ENCODE peak calls at places on chromosomes 13 and 19, in five cellular contexts. S is cardiac fibroblast, G is IMR-90, R is bronchial epithelial cell, B is right lobe of liver. N is an unnamed sample.

GRCh38 chr19:4174895-4175668 is 7.3 kb downstream of the SIRT6 start:
- DNase-seq in S (no peak), G (no peak), R (no peak), B (no peak), N (no peak)

GRCh38 chr13:60572003-60572792 is 175.2 kb downstream of the TDRD3 start:
- DNase-seq in S (peak), G (peak), R (peak), B (no peak), N (no peak)

GRCh38 chr19:28454083-28454482 is 758.9 kb downstream of the UQCRFS1 start:
- DNase-seq in S (no peak), G (no peak), R (peak), B (no peak), N (no peak)

GRCh38 chr19:1065606-1066109 is 1.3 kb upstream of the ARHGAP45 start:
- DNase-seq in S (no peak), G (no peak), R (peak), B (no peak), N (no peak)

GRCh38 chr19:14059093-14059480 is 2.8 kb downstream of the PALM3 start:
- DNase-seq in S (no peak), G (no peak), R (no peak), B (no peak), N (peak)

GRCh38 chr19:5916201-5916708 is 2.2 kb downstream of the CAPS start:
- DNase-seq in S (peak), G (no peak), R (no peak), B (no peak), N (no peak)

GRCh38 chr19:8311461-8312260 is 3.5 kb upstream of the CD320 start:
- DNase-seq in S (no peak), G (no peak), R (no peak), B (peak), N (no peak)

GRCh38 chr19:37217533-37217854 is 520 bp upstream of the ZNF383 start:
- DNase-seq in S (no peak), G (no peak), R (no peak), B (no peak), N (no peak)

GRCh38 chr13:114304346-114305034 is 9.8 kb upstream of the CHAMP1 start:
- DNase-seq in S (no peak), G (no peak), R (no peak), B (no peak), N (no peak)

GRCh38 chr13:39506559-39507390 is 96.2 kb downstream of the LHFPL6 start:
- DNase-seq in S (no peak), G (peak), R (peak), B (no peak), N (no peak)

GRCh38 chr13:61664821-61665705 is 249.4 kb upstream of the PCDH20 start:
- DNase-seq in S (peak), G (no peak), R (peak), B (peak), N (no peak)

GRCh38 chr13:33251131-33251629 is 34.4 kb downstream of the STARD13 start:
- DNase-seq in S (peak), G (peak), R (peak), B (no peak), N (no peak)

GRCh38 chr19:15197275-15198005 is 3.4 kb downstream of the NOTCH3 start:
- DNase-seq in S (peak), G (peak), R (no peak), B (no peak), N (no peak)

GRCh38 chr13:95644611-95645052 is at the start of gene DZIP1:
- DNase-seq in S (peak), G (peak), R (peak), B (peak), N (no peak)

GRCh38 chr19:5038631-5039271 is 69.8 kb downstream of the KDM4B start:
- DNase-seq in S (peak), G (peak), R (peak), B (peak), N (no peak)

GRCh38 chr19:50568321-50569022 is at the start of gene LRRC4B:
- DNase-seq in S (peak), G (no peak), R (no peak), B (no peak), N (no peak)

GRCh38 chr19:15400521-15401396 is 18.0 kb downstream of the AKAP8L start:
- DNase-seq in S (no peak), G (no peak), R (no peak), B (no peak), N (no peak)

GRCh38 chr13:101739382-101740178 is 287.1 kb downstream of the ITGBL1 start:
- DNase-seq in S (no peak), G (no peak), R (no peak), B (peak), N (no peak)

GRCh38 chr13:42334329-42334706 is 62.4 kb downstream of the AKAP11 start:
- DNase-seq in S (no peak), G (no peak), R (no peak), B (no peak), N (no peak)

GRCh38 chr13:66826398-66826797 is 403.7 kb downstream of the PCDH9 start:
- DNase-seq in S (no peak), G (no peak), R (no peak), B (no peak), N (no peak)

GRCh38 chr13:29892149-29892548 is 41.7 kb upstream of the UBL3 start:
- DNase-seq in S (no peak), G (no peak), R (no peak), B (no peak), N (no peak)

GRCh38 chr19:32188921-32189320 is 156.5 kb upstream of the ZNF507 start:
- DNase-seq in S (no peak), G (no peak), R (no peak), B (no peak), N (no peak)

GRCh38 chr19:1264801-1265610 is 4.1 kb upstream of the CIRBP start:
- DNase-seq in S (peak), G (peak), R (peak), B (no peak), N (no peak)

GRCh38 chr13:24075137-24075975 is 85.2 kb upstream of the SPATA13 start:
- DNase-seq in S (no peak), G (no peak), R (peak), B (no peak), N (no peak)

GRCh38 chr19:14440049-14440448 is 6.9 kb downstream of the PKN1 start:
- DNase-seq in S (peak), G (no peak), R (no peak), B (peak), N (peak)

GRCh38 chr13:44651209-44651608 is 75.1 kb upstream of the TSC22D1 start:
- DNase-seq in S (no peak), G (no peak), R (no peak), B (no peak), N (no peak)

GRCh38 chr13:89066868-89067466 is 1395.8 kb downstream of the SLITRK5 start:
- DNase-seq in S (peak), G (peak), R (peak), B (no peak), N (no peak)

GRCh38 chr13:110382229-110382628 is 75.1 kb downstream of the COL4A2 start:
- DNase-seq in S (peak), G (peak), R (peak), B (no peak), N (no peak)

GRCh38 chr13:25037057-25037813 is 58.7 kb upstream of the PABPC3 start:
- DNase-seq in S (peak), G (peak), R (peak), B (no peak), N (no peak)

GRCh38 chr13:85411608-85412007 is 387.6 kb downstream of the SLITRK6 start:
- DNase-seq in S (peak), G (peak), R (no peak), B (no peak), N (no peak)

GRCh38 chr13:67878376-67878775 is 648.2 kb upstream of the PCDH9 start:
- DNase-seq in S (no peak), G (no peak), R (no peak), B (no peak), N (no peak)

GRCh38 chr13:23987331-23987730 is 90.0 kb upstream of the C1QTNF9B start:
- DNase-seq in S (peak), G (peak), R (no peak), B (no peak), N (no peak)

GRCh38 chr19:51686171-51686570 is 7.0 kb upstream of the SPACA6 start:
- DNase-seq in S (no peak), G (no peak), R (peak), B (no peak), N (no peak)

GRCh38 chr19:17075860-17076538 is 422 bp downstream of the MYO9B start:
- DNase-seq in S (peak), G (peak), R (peak), B (peak), N (peak)

GRCh38 chr19:3319643-3320353 is 46.6 kb upstream of the NFIC start:
- DNase-seq in S (peak), G (no peak), R (no peak), B (no peak), N (no peak)

GRCh38 chr13:25882732-25883357 is 169.0 kb downstream of the SHISA2 start:
- DNase-seq in S (no peak), G (no peak), R (no peak), B (no peak), N (no peak)

DNA sequence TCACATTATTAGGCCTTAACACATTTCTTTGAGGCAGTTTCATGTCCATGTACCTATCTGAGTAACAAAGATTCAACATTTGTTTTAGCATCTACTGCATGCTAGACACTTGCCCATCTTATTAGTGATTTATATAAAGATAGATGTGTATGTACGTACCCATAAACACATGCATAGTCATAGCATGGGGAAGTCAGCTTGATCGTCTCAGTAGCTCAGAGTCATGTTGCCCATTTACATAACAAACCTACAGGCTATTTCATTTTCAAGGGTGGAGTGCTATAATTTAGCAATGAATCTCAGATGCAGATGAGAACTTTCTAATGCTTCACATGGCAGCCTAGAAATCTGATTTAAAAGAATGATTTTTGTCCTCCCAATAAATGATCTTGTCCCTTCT is 23.5 kb downstream of the FLT1 start:
- DNase-seq in S (no peak), G (no peak), R (no peak), B (no peak), N (no peak)
- TF ChIP-seq CTCF in S (no peak), G (no peak), R (no peak), B (no peak), N (no peak)

GRCh38 chr19:42284641-42285341 is 15.7 kb downstream of the CIC start:
- DNase-seq in S (no peak), G (no peak), R (no peak), B (peak), N (no peak)

GRCh38 chr19:42282036-42282762 is 13.1 kb downstream of the CIC start:
- DNase-seq in S (no peak), G (peak), R (no peak), B (peak), N (no peak)

GRCh38 chr19:42282810-42283247 is 13.8 kb downstream of the CIC start:
- DNase-seq in S (no peak), G (no peak), R (no peak), B (no peak), N (peak)

GRCh38 chr19:42284066-42284501 is 15.0 kb downstream of the CIC start:
- DNase-seq in S (peak), G (peak), R (no peak), B (peak), N (peak)

GRCh38 chr19:42283248-42284065 is 14.4 kb downstream of the CIC start:
- DNase-seq in S (peak), G (peak), R (peak), B (peak), N (peak)
- TF ChIP-seq CTCF in S (no peak), G (no peak), R (no peak), B (no peak), N (no peak)

GRCh38 chr13:79477968-79478367 is 3.0 kb upstream of the NDFIP2 start:
- DNase-seq in S (peak), G (no peak), R (no peak), B (no peak), N (no peak)

GRCh38 chr13:79483302-79483701 is 2.3 kb downstream of the NDFIP2 start:
- DNase-seq in S (peak), G (peak), R (peak), B (no peak), N (no peak)

GRCh38 chr13:79482271-79482970 is 1.5 kb downstream of the NDFIP2 start:
- DNase-seq in S (peak), G (peak), R (no peak), B (no peak), N (no peak)

GRCh38 chr13:79481685-79482052 is 714 bp downstream of the NDFIP2 start:
- DNase-seq in S (no peak), G (no peak), R (peak), B (no peak), N (peak)

DNA sequence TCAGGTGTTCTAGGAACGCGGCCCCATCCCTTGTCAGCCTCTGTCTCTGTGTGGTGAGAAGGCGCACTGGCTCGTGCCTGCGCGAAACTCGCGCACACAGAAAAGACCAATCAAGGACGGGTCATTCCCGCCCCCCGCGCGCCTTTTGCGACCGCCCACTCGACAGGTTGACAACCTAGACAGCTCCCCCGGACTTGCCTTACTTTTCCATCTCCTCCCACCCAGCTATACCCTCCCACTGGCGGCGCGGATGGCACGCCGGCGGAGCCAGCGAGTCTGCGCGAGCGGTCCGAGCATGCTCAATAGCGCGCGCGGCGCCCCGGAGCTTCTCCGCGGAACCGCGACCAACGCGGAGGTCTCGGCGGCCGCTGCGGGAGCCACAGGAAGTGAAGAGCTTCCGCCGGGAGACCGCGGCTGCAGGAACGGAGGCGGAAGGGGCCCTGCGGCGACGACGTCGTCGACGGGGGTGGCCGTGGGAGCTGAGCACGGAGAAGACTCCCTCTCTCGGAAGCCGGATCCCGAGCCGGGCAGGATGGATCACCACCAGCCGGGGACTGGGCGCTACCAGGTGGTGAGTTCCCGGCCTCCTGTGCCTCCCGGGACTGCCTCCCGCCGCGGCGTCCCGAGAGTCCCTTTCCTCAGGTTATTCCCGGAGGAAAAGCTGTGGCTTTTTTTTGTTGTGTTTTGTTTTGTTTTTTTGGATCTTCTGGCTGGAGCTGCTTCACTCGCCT is at the start of gene NDFIP2:
- DNase-seq in S (peak), G (peak), R (peak), B (peak), N (peak)
- TF ChIP-seq CTCF in S (no peak), G (no peak), R (no peak), B (peak), N (no peak)

DNA sequence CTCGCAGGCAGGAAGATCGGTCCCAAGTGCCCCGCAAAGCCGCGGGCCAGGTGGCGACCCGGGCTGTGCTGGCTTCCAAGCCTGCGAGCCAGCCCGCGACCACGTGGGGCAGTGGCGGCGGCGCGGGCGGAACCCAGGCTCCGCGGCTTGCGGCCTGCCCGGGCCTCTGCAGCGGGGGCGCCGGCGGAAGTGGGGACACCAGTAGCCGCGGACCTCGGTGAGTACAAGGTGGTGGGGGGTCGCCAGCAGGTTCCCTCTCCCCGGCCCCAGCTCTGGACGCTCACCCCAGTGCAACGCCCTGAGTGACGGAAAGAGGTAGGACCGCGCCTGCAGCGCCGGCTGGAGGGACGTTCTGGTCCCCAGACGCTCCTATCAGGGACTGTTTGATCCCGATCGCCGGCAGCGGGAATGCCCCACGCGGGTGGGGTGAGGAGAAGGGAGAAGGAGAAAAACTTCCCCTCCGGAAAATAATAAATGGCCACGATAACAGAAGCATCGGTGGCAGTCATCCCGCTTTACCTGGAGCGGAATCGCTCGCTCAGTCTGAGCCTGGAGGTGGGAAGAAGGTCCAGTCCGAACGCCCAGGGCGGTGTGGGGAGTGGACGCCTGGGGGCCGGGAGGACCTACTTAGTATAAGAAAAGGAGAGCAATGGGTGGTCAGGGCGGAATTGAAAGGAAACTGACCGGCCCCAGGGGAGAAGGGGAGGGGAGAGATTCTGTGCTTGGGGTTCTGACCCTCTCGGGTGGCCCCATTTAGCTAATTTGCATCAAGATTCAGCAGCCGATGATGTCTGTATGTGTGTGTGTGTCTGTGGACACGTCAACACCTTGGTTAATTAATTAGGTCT is at the start of gene GEMIN7:
- DNase-seq in S (peak), G (peak), R (peak), B (peak), N (peak)
- TF ChIP-seq CTCF in S (no peak), G (peak), R (peak), B (no peak), N (no peak)

GRCh38 chr19:54299515-54299914 is 13.5 kb downstream of the LILRA5 start:
- DNase-seq in S (no peak), G (no peak), R (no peak), B (no peak), N (no peak)

GRCh38 chr19:54294539-54294938 is 13.6 kb upstream of the LILRB2 start:
- DNase-seq in S (no peak), G (no peak), R (no peak), B (no peak), N (no peak)

GRCh38 chr19:54299126-54299498 is 13.9 kb downstream of the LILRA5 start:
- DNase-seq in S (no peak), G (no peak), R (no peak), B (no peak), N (no peak)

GRCh38 chr19:54298357-54299125 is 14.4 kb downstream of the LILRA5 start:
- DNase-seq in S (no peak), G (no peak), R (no peak), B (no peak), N (no peak)

GRCh38 chr19:54297759-54298305 is 15.1 kb downstream of the LILRA5 start:
- DNase-seq in S (no peak), G (no peak), R (no peak), B (no peak), N (no peak)
- TF ChIP-seq CTCF in S (no peak), G (no peak), R (no peak), B (no peak), N (no peak)

GRCh38 chr13:99970761-99971575 is 599 bp downstream of the ZIC5 start:
- DNase-seq in S (no peak), G (no peak), R (no peak), B (no peak), N (no peak)
- TF ChIP-seq CTCF in S (no peak), G (no peak), R (no peak), B (no peak), N (no peak)

GRCh38 chr19:43430142-43430710 is 15.5 kb downstream of the TEX101 start:
- DNase-seq in S (peak), G (no peak), R (no peak), B (no peak), N (no peak)
- TF ChIP-seq CTCF in S (peak), G (peak), R (no peak), B (no peak), N (no peak)

DNA sequence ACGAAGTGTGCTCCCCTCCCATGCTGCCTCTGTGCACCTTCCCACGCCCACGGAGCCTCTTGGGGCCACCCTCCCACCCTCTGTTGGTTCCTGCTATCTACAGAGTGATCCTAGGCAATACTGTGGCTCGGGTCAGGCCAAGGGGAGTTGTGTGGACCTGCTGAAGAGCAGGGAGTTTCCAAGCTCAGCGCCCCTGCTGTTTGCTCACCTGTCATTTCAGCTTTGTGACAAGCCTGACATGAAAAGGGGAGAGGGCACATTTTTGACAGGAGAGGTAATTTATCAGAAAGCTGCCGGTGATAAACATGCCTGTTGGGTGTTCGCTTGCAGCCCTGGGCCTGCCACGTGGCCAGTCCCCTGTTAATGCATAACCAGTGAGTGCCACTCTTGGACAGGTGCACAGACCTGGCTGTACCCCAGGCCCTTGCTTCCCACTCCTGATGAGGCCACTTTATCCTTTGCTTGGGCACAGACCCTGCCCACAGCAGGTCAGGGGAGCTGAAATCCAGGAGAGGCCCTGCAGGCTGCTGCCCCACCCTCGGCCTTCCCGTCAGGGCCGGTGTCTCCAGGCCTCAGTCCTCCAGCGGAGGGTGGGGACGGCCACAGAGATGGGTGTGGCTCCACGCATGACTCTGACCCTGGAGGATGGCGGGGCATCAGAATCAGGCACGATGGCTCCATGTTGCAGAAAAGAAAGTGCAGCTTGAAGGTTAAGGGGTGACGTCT is 201.5 kb upstream of the GPR12 start:
- DNase-seq in S (no peak), G (no peak), R (no peak), B (peak), N (no peak)
- TF ChIP-seq CTCF in S (no peak), G (no peak), R (no peak), B (no peak), N (no peak)